ENCODE peak calls at places on chromosomes 11 and 22, in ten cellular contexts. Y, H, D, K, Q, B, E, P, Z and O are unnamed samples.
A peak's percentile ranks its signal among the peaks of the same experiment; 100 is the strongest.

GRCh38 chr22:33757443-33758124 is 162.7 kb downstream of the LARGE1 start:
- DNase-seq in Y (no peak), H (no peak), Z (no peak), B (no peak), Q (no peak), P (peak; percentile 81), D (no peak), K (no peak), E (no peak), O (no peak)

GRCh38 chr11:130314184-130314748 is 451 bp downstream of the ZBTB44 start:
- DNase-seq in Q (peak; percentile 77), K (peak; percentile 91), E (peak; percentile 70), D (peak; percentile 88), H (peak; percentile 56), B (peak; percentile 59), P (peak; percentile 87), Y (peak; percentile 67), Z (no peak), O (no peak)

GRCh38 chr22:24099661-24100060 is 81.6 kb upstream of the SUSD2 start:
- DNase-seq in H (no peak), K (peak; percentile 48), D (peak; percentile 48), Y (no peak), B (no peak), E (no peak), Z (no peak), Q (no peak), P (peak; percentile 43), O (no peak)

GRCh38 chr22:31474743-31475142 is 14.9 kb downstream of the EIF4ENIF1 start:
- DNase-seq in P (no peak), E (no peak), B (no peak), H (peak; percentile 88), D (no peak), Z (peak; percentile 52), Y (no peak), Q (peak; percentile 92), K (no peak), O (peak; percentile 65)

GRCh38 chr22:24153353-24153752 is 27.9 kb upstream of the SUSD2 start:
- DNase-seq in Z (no peak), D (no peak), P (no peak), K (no peak), E (no peak), Q (peak; percentile 28), Y (no peak), B (no peak), H (peak; percentile 29), O (no peak)

GRCh38 chr11:58027341-58027740 is 3.4 kb upstream of the OR6Q1 start:
- DNase-seq in Z (peak; percentile 27), B (no peak), E (no peak), H (peak; percentile 4), D (no peak), P (no peak), K (no peak), Q (peak; percentile 3), Y (no peak), O (no peak)

GRCh38 chr11:17014321-17014773 is at the start of gene PLEKHA7:
- DNase-seq in B (no peak), H (no peak), E (no peak), Y (peak; percentile 12), Q (no peak), D (peak; percentile 71), P (peak; percentile 76), Z (no peak), K (no peak), O (no peak)

GRCh38 chr11:328012-328411 is 7.4 kb upstream of the IFITM3 start:
- DNase-seq in D (peak; percentile 50), B (no peak), H (no peak), K (peak; percentile 52), Q (no peak), Y (no peak), Z (no peak), E (no peak), P (no peak), O (no peak)

GRCh38 chr11:24963879-24964278 is 467.0 kb downstream of the LUZP2 start:
- DNase-seq in P (no peak), B (no peak), Y (no peak), H (peak; percentile 2), Z (no peak), Q (no peak), K (no peak), E (no peak), D (no peak), O (no peak)

GRCh38 chr11:70489276-70489675 is 90.9 kb downstream of the CTTN start:
- DNase-seq in P (peak; percentile 31), E (no peak), D (peak; percentile 32), Z (no peak), Y (no peak), B (no peak), Q (no peak), H (no peak), K (peak; percentile 34), O (no peak)

GRCh38 chr11:70080763-70081162 is 2.6 kb downstream of the ANO1 start:
- DNase-seq in Z (no peak), Q (no peak), E (peak; percentile 99), Y (peak; percentile 86), K (peak; percentile 49), P (no peak), D (no peak), H (no peak), B (no peak), O (no peak)

GRCh38 chr11:44380009-44380313 is 70.0 kb upstream of the ALX4 start:
- DNase-seq in Y (no peak), Q (no peak), P (peak; percentile 66), B (no peak), D (no peak), Z (no peak), K (no peak), E (no peak), H (no peak), O (no peak)

DNA sequence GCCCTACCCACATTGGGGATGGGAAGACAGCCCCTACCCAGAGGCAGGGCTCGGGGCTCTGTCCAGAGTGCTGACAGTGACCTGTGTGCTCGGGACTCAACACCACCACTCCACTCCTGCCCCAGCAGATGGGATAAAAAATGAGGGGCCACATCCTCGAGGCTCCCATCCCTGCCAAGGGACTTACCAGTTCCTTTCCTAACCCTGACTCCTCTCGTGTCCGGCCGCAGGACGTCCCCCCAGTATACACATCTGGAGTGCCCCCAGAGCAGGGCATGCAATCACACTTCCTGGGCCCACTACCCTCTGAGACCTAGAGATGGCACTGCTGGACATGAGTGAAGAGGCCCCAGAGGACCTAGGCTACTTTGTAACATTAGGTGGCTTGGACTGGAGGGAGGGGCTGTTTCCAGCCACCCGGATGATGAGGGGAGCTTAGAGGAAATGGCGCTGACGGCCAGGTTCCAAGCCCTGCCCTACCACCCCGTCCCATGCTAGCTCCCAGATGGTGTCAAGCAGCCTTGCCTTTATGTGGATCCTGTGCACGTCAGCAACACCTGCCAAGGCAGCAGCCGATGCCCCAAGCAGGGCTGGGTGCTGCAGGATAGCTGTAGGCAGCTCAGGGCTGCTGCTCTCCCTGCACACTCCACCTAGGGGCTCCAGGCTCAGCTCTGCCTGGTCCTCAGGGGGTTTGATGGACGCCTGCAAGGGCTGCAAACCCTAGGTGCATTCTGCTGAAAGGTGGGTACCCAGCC is 86.6 kb downstream of the DGCR2 start:
- DNase-seq in B (no peak), D (peak; percentile 58), Y (no peak), K (peak; percentile 68), P (peak; percentile 48), E (no peak), Z (no peak), Q (no peak), H (peak; percentile 12), O (no peak)
- TF ChIP-seq CTCF in B (no peak), D (peak; percentile 18), Y (peak; percentile 20), K (no peak), P (no peak), E (peak; percentile 13), Z (no peak), Q (no peak), H (no peak), O (no peak)

GRCh38 chr11:92711913-92712312 is 257.5 kb upstream of the MTNR1B start:
- DNase-seq in Y (no peak), H (no peak), Q (peak; percentile 2), P (no peak), Z (no peak), K (no peak), B (no peak), D (no peak), E (no peak), O (no peak)

GRCh38 chr11:92714111-92714510 is 255.3 kb upstream of the MTNR1B start:
- DNase-seq in Q (no peak), K (no peak), Y (no peak), P (no peak), Z (no peak), E (no peak), H (no peak), B (no peak), D (no peak), O (no peak)

GRCh38 chr11:92717240-92717639 is 252.2 kb upstream of the MTNR1B start:
- DNase-seq in K (no peak), H (no peak), B (no peak), D (no peak), Z (no peak), Q (no peak), P (no peak), Y (peak; percentile 5), E (peak; percentile 34), O (no peak)
- TF ChIP-seq CTCF in K (no peak), H (no peak), B (no peak), D (no peak), Z (no peak), Q (no peak), P (no peak), Y (no peak), E (no peak), O (no peak)

GRCh38 chr11:113906038-113906437 is 1.4 kb downstream of the HTR3B start:
- DNase-seq in H (peak; percentile 17), K (no peak), P (no peak), Q (peak; percentile 54), B (no peak), Y (no peak), E (no peak), Z (peak; percentile 5), D (no peak), O (no peak)
- TF ChIP-seq CTCF in H (peak; percentile 12), K (no peak), P (no peak), Q (peak; percentile 3), B (no peak), Y (peak; percentile 5), E (no peak), Z (peak; percentile 19), D (peak; percentile 21), O (no peak)

GRCh38 chr11:94652735-94653284 is 85.6 kb downstream of the PIWIL4 start:
- DNase-seq in Q (no peak), H (no peak), K (no peak), P (no peak), E (no peak), D (no peak), Z (no peak), Y (no peak), B (no peak), O (no peak)

GRCh38 chr11:94649925-94650623 is 82.9 kb downstream of the PIWIL4 start:
- DNase-seq in H (no peak), Z (no peak), D (no peak), Q (peak; percentile 19), P (no peak), E (no peak), Y (no peak), B (no peak), K (no peak), O (no peak)

GRCh38 chr11:94648789-94649188 is 81.6 kb downstream of the PIWIL4 start:
- DNase-seq in H (no peak), Q (no peak), K (no peak), E (no peak), D (no peak), Z (no peak), P (no peak), B (no peak), Y (no peak), O (no peak)

GRCh38 chr11:94649254-94649653 is 82.1 kb downstream of the PIWIL4 start:
- DNase-seq in D (no peak), H (no peak), E (no peak), K (no peak), Y (no peak), B (no peak), P (no peak), Q (no peak), Z (no peak), O (no peak)

GRCh38 chr11:94650756-94651155 is 83.6 kb downstream of the PIWIL4 start:
- DNase-seq in E (no peak), H (peak; percentile 89), K (peak; percentile 93), Q (peak; percentile 97), Z (peak; percentile 86), P (no peak), B (no peak), D (peak; percentile 62), Y (no peak), O (peak; percentile 80)
- TF ChIP-seq CTCF in E (no peak), H (no peak), K (no peak), Q (no peak), Z (peak; percentile 16), P (no peak), B (no peak), D (no peak), Y (no peak), O (no peak)